ENCODE peak calls at places on chromosomes 6 and 20, in four cellular contexts. One of them, this sample, is unnamed.
A peak's percentile ranks its signal among the peaks of the same experiment; 100 is the strongest.

GRCh38 chr6:79441222-79441621 is 96.0 kb downstream of the LCA5 start:
- DNase-seq in GM12878: no peak
- DNase-seq in IMR-90: no peak
- DNase-seq in K562: no peak
- DNase-seq in this sample: peak; percentile 40

GRCh38 chr6:110140650-110141049 is 38.8 kb downstream of the WASF1 start:
- DNase-seq in K562: no peak
- DNase-seq in GM12878: no peak
- DNase-seq in IMR-90: peak; percentile 75
- DNase-seq in this sample: peak; percentile 8

GRCh38 chr20:10711903-10712373 is 38.1 kb upstream of the JAG1 start:
- DNase-seq in IMR-90: no peak
- DNase-seq in K562: no peak
- DNase-seq in GM12878: no peak
- DNase-seq in this sample: no peak

GRCh38 chr6:11162262-11162661 is 50.7 kb upstream of the ERVFRD-1 start:
- DNase-seq in GM12878: no peak
- DNase-seq in K562: no peak
- DNase-seq in IMR-90: no peak
- DNase-seq in this sample: no peak

GRCh38 chr6:88705601-88706000 is 257.8 kb downstream of the RNGTT start:
- DNase-seq in K562: no peak
- DNase-seq in GM12878: peak; percentile 81
- DNase-seq in IMR-90: no peak
- DNase-seq in this sample: no peak

GRCh38 chr6:87287251-87287650 is 35.1 kb upstream of the SMIM8 start:
- DNase-seq in IMR-90: peak; percentile 30
- DNase-seq in GM12878: no peak
- DNase-seq in K562: no peak
- DNase-seq in this sample: no peak

GRCh38 chr6:55255061-55255571 is 72.2 kb upstream of the GFRAL start:
- DNase-seq in K562: no peak
- DNase-seq in GM12878: no peak
- DNase-seq in IMR-90: no peak
- DNase-seq in this sample: no peak

GRCh38 chr20:31406115-31406514 is at the start of gene DEFB121:
- DNase-seq in IMR-90: no peak
- DNase-seq in K562: no peak
- DNase-seq in GM12878: no peak
- DNase-seq in this sample: no peak

GRCh38 chr6:101294676-101295075 is 98.8 kb upstream of the GRIK2 start:
- DNase-seq in IMR-90: no peak
- DNase-seq in GM12878: no peak
- DNase-seq in K562: no peak
- DNase-seq in this sample: no peak

GRCh38 chr20:10352934-10353866 is 80.8 kb downstream of the MKKS start:
- DNase-seq in GM12878: no peak
- DNase-seq in K562: no peak
- DNase-seq in IMR-90: no peak
- DNase-seq in this sample: peak; percentile 99

GRCh38 chr20:49685161-49685601 is 28.5 kb downstream of the B4GALT5 start:
- DNase-seq in IMR-90: no peak
- DNase-seq in K562: no peak
- DNase-seq in GM12878: no peak
- DNase-seq in this sample: no peak

GRCh38 chr20:46062151-46062550 is 27.6 kb downstream of the NCOA5 start:
- DNase-seq in GM12878: no peak
- DNase-seq in K562: no peak
- DNase-seq in IMR-90: no peak
- DNase-seq in this sample: no peak

GRCh38 chr6:166658115-166658791 is 31.2 kb upstream of the RPS6KA2 start:
- DNase-seq in GM12878: no peak
- DNase-seq in K562: no peak
- DNase-seq in IMR-90: no peak
- DNase-seq in this sample: no peak

GRCh38 chr20:5402903-5403531 is 86.3 kb upstream of the PROKR2 start:
- DNase-seq in IMR-90: peak; percentile 11
- DNase-seq in GM12878: no peak
- DNase-seq in K562: peak; percentile 21
- DNase-seq in this sample: peak; percentile 30

GRCh38 chr6:43058511-43058910 is 723 bp downstream of the MRPL2 start:
- DNase-seq in GM12878: no peak
- DNase-seq in K562: no peak
- DNase-seq in IMR-90: no peak
- DNase-seq in this sample: no peak

GRCh38 chr6:14175031-14175430 is 57.5 kb downstream of the CD83 start:
- DNase-seq in IMR-90: no peak
- DNase-seq in GM12878: no peak
- DNase-seq in K562: no peak
- DNase-seq in this sample: no peak

GRCh38 chr6:144415014-144415413 is 129.9 kb downstream of the UTRN start:
- DNase-seq in K562: no peak
- DNase-seq in IMR-90: peak; percentile 90
- DNase-seq in GM12878: no peak
- DNase-seq in this sample: peak; percentile 48

GRCh38 chr20:51363378-51363777 is 179.1 kb downstream of the NFATC2 start:
- DNase-seq in K562: no peak
- DNase-seq in GM12878: no peak
- DNase-seq in IMR-90: no peak
- DNase-seq in this sample: no peak

GRCh38 chr20:11740975-11741374 is 176.7 kb upstream of the BTBD3 start:
- DNase-seq in GM12878: no peak
- DNase-seq in K562: no peak
- DNase-seq in IMR-90: no peak
- DNase-seq in this sample: peak; percentile 44

GRCh38 chr6:3403244-3404154 is 53.4 kb downstream of the SLC22A23 start:
- DNase-seq in IMR-90: no peak
- DNase-seq in K562: no peak
- DNase-seq in GM12878: no peak
- DNase-seq in this sample: peak; percentile 15

GRCh38 chr6:108368431-108369030 is 73.7 kb downstream of the AFG1L start:
- DNase-seq in K562: no peak
- DNase-seq in GM12878: no peak
- DNase-seq in IMR-90: no peak
- DNase-seq in this sample: no peak

GRCh38 chr6:141561154-141561553 is 571.6 kb upstream of the GJE1 start:
- DNase-seq in GM12878: no peak
- DNase-seq in K562: no peak
- DNase-seq in IMR-90: no peak
- DNase-seq in this sample: no peak

GRCh38 chr6:148657053-148657452 is 89.8 kb upstream of the UST start:
- DNase-seq in GM12878: no peak
- DNase-seq in IMR-90: peak; percentile 84
- DNase-seq in K562: no peak
- DNase-seq in this sample: no peak

GRCh38 chr6:34630040-34630439 is 66.5 kb downstream of the ILRUN start:
- DNase-seq in IMR-90: peak; percentile 98
- DNase-seq in GM12878: no peak
- DNase-seq in K562: no peak
- DNase-seq in this sample: peak; percentile 88

GRCh38 chr20:58081842-58082241 is 146.6 kb downstream of the ANKRD60 start:
- DNase-seq in GM12878: no peak
- DNase-seq in K562: no peak
- DNase-seq in IMR-90: no peak
- DNase-seq in this sample: peak; percentile 58

GRCh38 chr6:70955441-70956190 is 1.2 kb downstream of the B3GAT2 start:
- DNase-seq in K562: peak; percentile 78
- DNase-seq in GM12878: peak; percentile 11
- DNase-seq in IMR-90: peak; percentile 65
- DNase-seq in this sample: peak; percentile 65

GRCh38 chr20:62820962-62821725 is 4.3 kb downstream of the COL9A3 start:
- DNase-seq in K562: no peak
- DNase-seq in GM12878: no peak
- DNase-seq in IMR-90: no peak
- DNase-seq in this sample: no peak
- H3K27ac ChIP-seq in K562: no peak overlapping the region
- H3K27ac ChIP-seq in GM12878: no peak overlapping the region
- H3K27ac ChIP-seq in IMR-90: no peak overlapping the region
- H3K27ac ChIP-seq in this sample: no peak overlapping the region

GRCh38 chr6:156597130-156597529 is 180.0 kb upstream of the ARID1B start:
- DNase-seq in GM12878: no peak
- DNase-seq in IMR-90: no peak
- DNase-seq in K562: no peak
- DNase-seq in this sample: no peak

GRCh38 chr6:156593127-156593526 is 184.1 kb upstream of the ARID1B start:
- DNase-seq in IMR-90: no peak
- DNase-seq in GM12878: no peak
- DNase-seq in K562: no peak
- DNase-seq in this sample: no peak

GRCh38 chr6:156593893-156594292 is 183.3 kb upstream of the ARID1B start:
- DNase-seq in IMR-90: no peak
- DNase-seq in GM12878: no peak
- DNase-seq in K562: no peak
- DNase-seq in this sample: no peak

GRCh38 chr6:156598316-156598715 is 178.9 kb upstream of the ARID1B start:
- DNase-seq in IMR-90: no peak
- DNase-seq in K562: no peak
- DNase-seq in GM12878: no peak
- DNase-seq in this sample: no peak

DNA sequence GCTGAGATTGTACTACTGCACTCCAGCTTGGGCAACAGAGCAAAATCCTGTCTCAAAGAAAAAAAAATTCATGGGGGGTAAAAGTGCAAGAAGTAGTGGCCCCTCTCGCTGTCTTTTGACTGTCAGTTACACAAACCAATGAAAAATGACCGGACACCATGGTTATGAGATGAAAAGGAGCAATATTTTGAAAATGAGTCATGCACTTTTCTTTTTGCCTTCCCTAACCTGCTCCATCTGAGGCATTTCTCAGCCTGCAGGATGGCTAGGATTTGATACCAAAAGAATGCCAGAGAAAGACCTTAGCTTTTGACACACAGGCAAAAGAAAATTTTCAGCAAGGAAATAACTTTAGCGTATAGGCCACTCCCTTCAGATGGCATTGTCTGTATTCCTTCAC is 181.7 kb upstream of the ARID1B start:
- DNase-seq in IMR-90: no peak
- DNase-seq in GM12878: no peak
- DNase-seq in K562: no peak
- DNase-seq in this sample: no peak
- TF ChIP-seq FOS in IMR-90: no peak
- TF ChIP-seq FOS in GM12878: no peak
- TF ChIP-seq FOS in K562: no peak
- TF ChIP-seq FOS in this sample: no peak

GRCh38 chr20:34388000-34388399 is 24.9 kb downstream of the ITCH start:
- DNase-seq in GM12878: no peak
- DNase-seq in IMR-90: no peak
- DNase-seq in K562: no peak
- DNase-seq in this sample: no peak

GRCh38 chr20:34390769-34391447 is 27.8 kb downstream of the ITCH start:
- DNase-seq in IMR-90: peak; percentile 88
- DNase-seq in GM12878: no peak
- DNase-seq in K562: no peak
- DNase-seq in this sample: peak; percentile 79

GRCh38 chr20:34389206-34389953 is 26.3 kb downstream of the ITCH start:
- DNase-seq in K562: no peak
- DNase-seq in GM12878: no peak
- DNase-seq in IMR-90: no peak
- DNase-seq in this sample: no peak

GRCh38 chr20:34385464-34385863 is 22.4 kb downstream of the ITCH start:
- DNase-seq in K562: no peak
- DNase-seq in IMR-90: no peak
- DNase-seq in GM12878: no peak
- DNase-seq in this sample: no peak

GRCh38 chr20:34388678-34389077 is 25.6 kb downstream of the ITCH start:
- DNase-seq in GM12878: no peak
- DNase-seq in K562: no peak
- DNase-seq in IMR-90: no peak
- DNase-seq in this sample: no peak
- H3K27ac ChIP-seq in GM12878: no peak overlapping the region
- H3K27ac ChIP-seq in K562: no peak overlapping the region
- H3K27ac ChIP-seq in IMR-90: no peak overlapping the region
- H3K27ac ChIP-seq in this sample: no peak overlapping the region

GRCh38 chr20:36461600-36462439 is 79.5 kb upstream of the MYL9 start:
- DNase-seq in K562: peak; percentile 76
- DNase-seq in GM12878: no peak
- DNase-seq in IMR-90: peak; percentile 42
- DNase-seq in this sample: peak; percentile 37

GRCh38 chr20:36460648-36461599 is 80.4 kb upstream of the MYL9 start:
- DNase-seq in IMR-90: peak; percentile 84
- DNase-seq in GM12878: peak; percentile 65
- DNase-seq in K562: peak; percentile 93
- DNase-seq in this sample: peak; percentile 85

GRCh38 chr20:36465109-36466080 is 75.9 kb upstream of the MYL9 start:
- DNase-seq in IMR-90: peak; percentile 88
- DNase-seq in K562: peak; percentile 72
- DNase-seq in GM12878: no peak
- DNase-seq in this sample: peak; percentile 44

GRCh38 chr20:36463212-36464061 is 77.9 kb upstream of the MYL9 start:
- DNase-seq in GM12878: no peak
- DNase-seq in K562: no peak
- DNase-seq in IMR-90: no peak
- DNase-seq in this sample: peak; percentile 20

GRCh38 chr20:36462440-36463211 is 78.7 kb upstream of the MYL9 start:
- DNase-seq in GM12878: no peak
- DNase-seq in IMR-90: peak; percentile 60
- DNase-seq in K562: peak; percentile 28
- DNase-seq in this sample: peak; percentile 70
- TF ChIP-seq FOS in GM12878: no peak
- TF ChIP-seq FOS in IMR-90: no peak
- TF ChIP-seq FOS in K562: no peak
- TF ChIP-seq FOS in this sample: no peak

This sample was measured in endothelial cell of umbilical vein.